ENCODE peak calls at places on chromosomes 13 and 19, in eight cellular contexts. N is thyroid gland, C is GM23248, O is T-helper 1 cell, B is KG1, J is cardiac muscle cell, X is HT-29, F is NCI-H1092. U is an unnamed sample.

GRCh38 chr19:38649305-38650179 is 2.1 kb downstream of the ACTN4 start:
- DNase-seq in B (no peak), F (no peak), N (peak; percentile 84), X (peak; percentile 88), J (no peak), O (no peak), C (peak; percentile 49), U (peak; percentile 86)

GRCh38 chr19:47020992-47021496 is 1.4 kb downstream of the NPAS1 start:
- DNase-seq in X (no peak), B (no peak), J (peak; percentile 33), C (peak; percentile 65), N (no peak), F (no peak), O (no peak), U (no peak)

GRCh38 chr19:40365613-40366401 is 17.3 kb downstream of the PLD3 start:
- DNase-seq in O (peak; percentile 19), N (peak; percentile 59), J (peak; percentile 82), X (no peak), C (peak; percentile 16), B (no peak), F (no peak), U (no peak)

GRCh38 chr13:57633950-57634828 is 2.6 kb downstream of the PCDH17 start:
- DNase-seq in B (no peak), C (no peak), O (no peak), X (no peak), F (no peak), J (no peak), N (no peak), U (no peak)

GRCh38 chr19:5093297-5093858 is 124.5 kb downstream of the KDM4B start:
- DNase-seq in C (no peak), O (no peak), F (peak; percentile 26), N (no peak), J (peak; percentile 55), B (no peak), X (no peak), U (no peak)

GRCh38 chr19:33640773-33641172 is 19.0 kb downstream of the CHST8 start:
- DNase-seq in C (no peak), O (no peak), F (no peak), B (no peak), N (no peak), X (no peak), J (no peak), U (no peak)

GRCh38 chr19:3660493-3661219 is 34.1 kb upstream of the CACTIN start:
- DNase-seq in N (no peak), X (no peak), B (no peak), F (no peak), C (no peak), O (no peak), J (no peak), U (no peak)

GRCh38 chr13:25732146-25732865 is 319.5 kb downstream of the SHISA2 start:
- DNase-seq in X (no peak), O (no peak), N (no peak), J (peak; percentile 73), F (no peak), B (no peak), C (peak; percentile 5), U (no peak)

GRCh38 chr19:42267644-42268141 is 1.4 kb upstream of the CIC start:
- DNase-seq in O (no peak), F (no peak), N (no peak), J (no peak), C (peak; percentile 52), X (no peak), B (no peak), U (no peak)

GRCh38 chr19:51546650-51547396 is 15.4 kb upstream of the SIGLEC6 start:
- DNase-seq in B (peak; percentile 90), O (no peak), J (peak; percentile 68), X (no peak), F (no peak), C (peak; percentile 20), N (no peak), U (peak; percentile 76)

U was measured in SW480.